ENCODE peak calls at places on chromosomes 7 and 10, in four cellular contexts. U is brain microvascular endothelial cell, X is uterus, K is A549. N is an unnamed sample.
A peak's percentile ranks its signal among the peaks of the same experiment; 100 is the strongest.

GRCh38 chr10:74104996-74105395 is 45.6 kb downstream of the AP3M1 start:
- DNase-seq in X (no peak), U (no peak), K (no peak), N (no peak)

GRCh38 chr7:103445228-103446020 is 583 bp downstream of the SLC26A5 start:
- DNase-seq in X (no peak), U (no peak), K (no peak), N (no peak)

GRCh38 chr10:120369831-120370230 is 87.2 kb upstream of the PLPP4 start:
- DNase-seq in U (peak; percentile 6), X (no peak), K (no peak), N (no peak)

GRCh38 chr7:64685741-64686140 is 19.8 kb downstream of the ZNF107 start:
- DNase-seq in X (no peak), K (no peak), U (no peak), N (no peak)

GRCh38 chr7:30815016-30815854 is 44.0 kb downstream of the MINDY4 start:
- DNase-seq in K (no peak), U (no peak), X (no peak), N (no peak)

GRCh38 chr10:74432841-74433594 is 282.0 kb downstream of the ADK start:
- DNase-seq in U (no peak), K (no peak), X (no peak), N (no peak)

GRCh38 chr7:128404143-128404681 is 5.6 kb downstream of the IMPDH1 start:
- DNase-seq in K (no peak), X (no peak), U (no peak), N (no peak)

GRCh38 chr10:132575320-132576201 is 38.0 kb downstream of the INPP5A start:
- DNase-seq in K (no peak), X (no peak), U (peak; percentile 86), N (no peak)

GRCh38 chr7:108146070-108146842 is 16.1 kb upstream of the LAMB4 start:
- DNase-seq in K (peak; percentile 21), U (peak; percentile 72), X (peak; percentile 75), N (peak; percentile 63)

GRCh38 chr7:63521-64021 is 128.8 kb upstream of the FAM20C start:
- DNase-seq in X (no peak), K (no peak), U (no peak), N (no peak)

GRCh38 chr7:102875700-102876192 is 37.1 kb upstream of the LRRC17 start:
- DNase-seq in X (no peak), K (peak; percentile 96), U (peak; percentile 99), N (peak; percentile 97)

GRCh38 chr10:51960494-51960895 is 261.1 kb upstream of the CSTF2T start:
- DNase-seq in U (peak; percentile 42), X (no peak), K (peak; percentile 19), N (peak; percentile 25)

GRCh38 chr7:71518880-71519279 is 386.9 kb downstream of the GALNT17 start:
- DNase-seq in X (no peak), K (no peak), U (no peak), N (no peak)

GRCh38 chr10:113681533-113682470 is 2.1 kb downstream of the CASP7 start:
- DNase-seq in U (no peak), K (no peak), X (no peak), N (no peak)

GRCh38 chr10:113683300-113683699 is 3.6 kb downstream of the CASP7 start:
- DNase-seq in X (no peak), U (no peak), K (no peak), N (no peak)

GRCh38 chr10:113680172-113681111 is 730 bp downstream of the CASP7 start:
- DNase-seq in U (peak; percentile 35), X (peak; percentile 45), K (peak; percentile 28), N (peak; percentile 57)

DNA sequence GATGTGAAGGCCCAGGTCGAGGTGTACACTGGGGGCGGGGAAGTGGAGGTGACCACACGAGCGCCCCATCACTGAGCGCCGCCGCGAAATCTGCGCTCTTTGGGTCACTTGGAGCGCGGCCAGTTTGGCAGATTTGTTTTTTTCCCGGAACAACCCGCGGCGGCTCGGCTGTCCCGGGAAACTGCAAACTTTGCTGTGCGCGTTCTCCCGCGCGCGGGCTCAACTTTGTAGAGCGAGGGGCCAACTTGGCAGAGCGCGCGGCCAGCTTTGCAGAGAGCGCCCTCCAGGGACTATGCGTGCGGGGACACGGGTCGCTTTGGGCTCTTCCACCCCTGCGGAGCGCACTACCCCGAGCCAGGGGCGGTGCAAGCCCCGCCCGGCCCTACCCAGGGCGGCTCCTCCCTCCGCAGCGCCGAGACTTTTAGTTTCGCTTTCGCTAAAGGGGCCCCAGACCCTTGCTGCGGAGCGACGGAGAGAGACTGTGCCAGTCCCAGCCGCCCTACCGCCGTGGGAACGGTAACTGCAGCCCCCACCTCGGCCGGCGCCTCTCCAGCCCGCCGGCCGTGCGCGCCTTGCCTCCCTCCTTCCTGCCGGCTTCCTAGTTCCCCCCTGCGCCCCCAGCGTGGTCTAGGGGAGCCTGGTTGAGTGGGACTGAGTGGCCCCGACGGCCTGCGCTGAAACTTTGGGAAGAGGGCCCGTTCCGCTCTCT is at the start of gene CASP7:
- DNase-seq in X (peak; percentile 76), K (peak; percentile 74), U (peak; percentile 56), N (peak; percentile 84)
- TF ChIP-seq CTCF in X (no peak), K (peak; percentile 31), U (peak; percentile 30), N (peak; percentile 2)

DNA sequence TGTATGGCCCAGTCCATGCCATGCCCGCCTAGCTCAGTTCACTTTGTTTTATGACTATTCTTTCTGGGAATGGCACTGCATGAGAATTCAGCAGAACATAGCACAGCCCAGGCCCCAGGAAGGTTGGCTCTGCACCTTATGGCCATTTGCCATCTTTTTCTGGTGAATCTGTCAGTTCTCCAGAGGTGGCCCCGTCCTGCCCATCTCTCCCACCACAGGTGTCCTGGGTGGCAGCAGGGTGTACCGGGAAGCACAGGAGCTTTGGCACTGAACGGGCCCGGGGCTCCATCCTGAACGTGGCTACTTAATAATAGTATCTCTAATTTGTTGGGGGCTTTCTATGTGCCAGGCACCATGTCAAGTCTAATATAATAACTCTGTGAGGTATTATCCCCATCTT is 24.7 kb downstream of the GOLGA7B start:
- DNase-seq in K (no peak), X (no peak), U (no peak), N (no peak)
- H3K27ac ChIP-seq in K (no peak overlapping the region), X (no peak overlapping the region), U (no peak overlapping the region), N (no peak overlapping the region)

GRCh38 chr10:110609592-110609991 is 34.5 kb upstream of the RBM20 start:
- DNase-seq in K (peak; percentile 18), U (no peak), X (no peak), N (no peak)

GRCh38 chr10:110612073-110612472 is 32.1 kb upstream of the RBM20 start:
- DNase-seq in X (no peak), U (no peak), K (no peak), N (no peak)

GRCh38 chr10:110608087-110608486 is 36.0 kb upstream of the RBM20 start:
- DNase-seq in X (no peak), U (no peak), K (no peak), N (no peak)

GRCh38 chr10:110612629-110613028 is 31.5 kb upstream of the RBM20 start:
- DNase-seq in K (no peak), U (no peak), X (no peak), N (no peak)

DNA sequence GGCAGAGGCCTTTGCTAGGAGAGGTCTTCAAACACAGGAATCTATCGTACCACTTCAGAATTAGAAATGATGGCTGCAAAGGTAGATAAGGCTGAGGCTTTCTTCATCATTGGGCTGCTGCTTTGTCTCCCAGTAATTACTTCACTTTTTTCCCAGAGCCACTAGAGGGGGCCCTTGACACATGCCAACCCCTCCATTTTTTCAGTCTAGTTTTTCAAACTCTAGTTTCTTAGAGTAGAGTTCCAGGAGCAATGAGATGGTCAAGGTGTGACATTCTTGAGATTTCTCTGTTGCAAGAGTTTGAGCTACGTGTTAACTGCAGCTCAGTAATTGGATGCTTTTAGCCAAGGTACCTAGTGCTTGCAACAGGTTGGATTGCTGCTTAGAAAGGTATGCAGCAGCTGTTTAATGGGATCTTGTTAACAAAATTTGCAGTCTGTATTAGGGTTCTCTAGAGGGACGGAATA is 33.8 kb upstream of the RBM20 start:
- DNase-seq in K (peak; percentile 50), X (peak; percentile 29), U (peak; percentile 38), N (peak; percentile 76)
- TF ChIP-seq CTCF in K (peak; percentile 95), X (peak; percentile 71), U (peak; percentile 91), N (peak; percentile 92)

GRCh38 chr7:81725496-81726117 is 44.2 kb downstream of the HGF start:
- DNase-seq in K (no peak), U (peak; percentile 88), X (no peak), N (no peak)
- H3K27ac ChIP-seq in K (peak overlapping the region; percentile 61), U (peak overlapping the region; percentile 71), X (no peak overlapping the region), N (no peak overlapping the region)

GRCh38 chr7:106450716-106451115 is 165.9 kb upstream of the NAMPT start:
- DNase-seq in K (no peak), X (no peak), U (no peak), N (no peak)
- TF ChIP-seq CTCF in K (no peak), X (no peak), U (no peak), N (no peak)

GRCh38 chr10:69234447-69234846 is 14.3 kb downstream of the HKDC1 start:
- DNase-seq in X (no peak), U (no peak), K (no peak), N (no peak)

GRCh38 chr10:69230128-69230527 is 10.0 kb downstream of the HKDC1 start:
- DNase-seq in K (no peak), U (no peak), X (no peak), N (no peak)

GRCh38 chr10:69229565-69229886 is 9.4 kb downstream of the HKDC1 start:
- DNase-seq in X (no peak), U (no peak), K (no peak), N (no peak)

GRCh38 chr10:69232736-69233135 is 12.6 kb downstream of the HKDC1 start:
- DNase-seq in U (no peak), K (no peak), X (no peak), N (no peak)

GRCh38 chr10:69232252-69232651 is 12.1 kb downstream of the HKDC1 start:
- DNase-seq in X (no peak), U (peak; percentile 73), K (peak; percentile 75), N (peak; percentile 90)
- H3K27ac ChIP-seq in X (peak overlapping the region; percentile 42), U (no peak overlapping the region), K (peak overlapping the region; percentile 49), N (peak overlapping the region; percentile 48)

GRCh38 chr7:50641442-50642405 is 76.5 kb upstream of the DDC start:
- DNase-seq in X (no peak), K (no peak), U (no peak), N (no peak)
- TF ChIP-seq CTCF in X (no peak), K (no peak), U (no peak), N (no peak)

GRCh38 chr7:117672433-117672832 is 192.6 kb downstream of the CFTR start:
- DNase-seq in K (no peak), X (no peak), U (no peak), N (no peak)
- H3K27ac ChIP-seq in K (no peak overlapping the region), X (no peak overlapping the region), U (no peak overlapping the region), N (no peak overlapping the region)

DNA sequence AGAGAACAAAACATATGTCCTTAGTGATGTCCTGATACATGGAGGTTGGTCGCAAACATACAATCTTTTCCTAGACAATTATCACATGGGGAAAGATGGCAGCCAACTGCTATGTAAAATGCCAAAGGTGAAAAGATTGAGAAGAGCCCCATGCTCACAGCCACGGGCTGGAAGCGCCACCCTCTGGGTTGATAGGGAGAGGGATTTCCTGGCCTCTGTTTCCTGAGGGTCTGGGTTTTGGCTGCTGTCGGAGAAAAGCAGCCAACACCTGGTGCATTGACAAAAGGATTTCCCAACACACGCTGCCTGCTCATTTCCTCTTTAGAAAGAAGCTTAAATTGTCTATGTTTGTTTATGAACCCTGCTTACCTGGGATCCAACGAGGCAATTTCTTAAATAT is 43.8 kb downstream of the ITIH5 start:
- DNase-seq in K (no peak), X (peak; percentile 26), U (no peak), N (no peak)
- TF ChIP-seq CTCF in K (no peak), X (peak; percentile 10), U (no peak), N (no peak)